ENCODE peak calls at places on chromosomes 11 and 22, in seven cellular contexts. V is choroid plexus epithelial cell, W is foreskin fibroblast, P is kidney epithelial cell, G is RWPE2, O is psoas muscle, Z is cardiac fibroblast. A is an unnamed sample.

GRCh38 chr22:31291716-31292644 is at the start of gene PIK3IP1:
- DNase-seq in V (peak; percentile 96), W (peak; percentile 90), P (peak; percentile 71), G (peak; percentile 83), O (peak; percentile 85), Z (peak; percentile 93), A (no peak)

GRCh38 chr11:1889941-1890855 is 1.5 kb downstream of the PRR33 start:
- DNase-seq in V (no peak), W (no peak), P (no peak), G (peak; percentile 53), O (no peak), Z (no peak), A (no peak)

GRCh38 chr11:2775083-2775625 is 75.4 kb upstream of the KCNQ1OT1 start:
- DNase-seq in V (no peak), W (no peak), P (no peak), G (no peak), O (peak; percentile 12), Z (no peak), A (no peak)

GRCh38 chr22:29195118-29195963 is 10.4 kb upstream of the EMID1 start:
- DNase-seq in V (no peak), W (no peak), P (no peak), G (no peak), O (no peak), Z (peak; percentile 19), A (no peak)

GRCh38 chr11:107587306-107587979 is 3.5 kb upstream of the ELMOD1 start:
- DNase-seq in V (peak; percentile 23), W (peak; percentile 74), P (no peak), G (no peak), O (no peak), Z (peak; percentile 33), A (no peak)

GRCh38 chr11:61022311-61023085 is 51.0 kb downstream of the CD6 start:
- DNase-seq in V (no peak), W (no peak), P (no peak), G (peak; percentile 21), O (no peak), Z (no peak), A (no peak)

GRCh38 chr11:130071211-130071712 is 1.6 kb downstream of the APLP2 start:
- DNase-seq in V (peak; percentile 43), W (peak; percentile 67), P (no peak), G (no peak), O (no peak), Z (peak; percentile 29), A (no peak)

GRCh38 chr11:133951484-133952198 is 5.1 kb downstream of the IGSF9B start:
- DNase-seq in V (peak; percentile 13), W (peak; percentile 33), P (no peak), G (no peak), O (no peak), Z (peak; percentile 51), A (no peak)

GRCh38 chr22:43388420-43388851 is 23.4 kb upstream of the MPPED1 start:
- DNase-seq in V (peak; percentile 70), W (peak; percentile 78), P (no peak), G (no peak), O (peak; percentile 76), Z (peak; percentile 71), A (peak; percentile 12)

GRCh38 chr22:50320116-50320515 is 6.7 kb downstream of the DENND6B start:
- DNase-seq in V (no peak), W (no peak), P (no peak), G (no peak), O (no peak), Z (no peak), A (no peak)

GRCh38 chr22:46625843-46626349 is 5.7 kb downstream of the GRAMD4 start:
- DNase-seq in V (no peak), W (no peak), P (no peak), G (peak; percentile 63), O (no peak), Z (no peak), A (no peak)

GRCh38 chr11:29280452-29280851 is 736.4 kb downstream of the KCNA4 start:
- DNase-seq in V (peak; percentile 24), W (no peak), P (peak; percentile 50), G (no peak), O (no peak), Z (peak; percentile 2), A (no peak)

GRCh38 chr11:81644239-81644840 is 1089.3 kb downstream of the FAM181B start:
- DNase-seq in V (peak; percentile 75), W (no peak), P (peak; percentile 31), G (no peak), O (no peak), Z (peak; percentile 54), A (no peak)

GRCh38 chr11:16925495-16926065 is 88.6 kb downstream of the PLEKHA7 start:
- DNase-seq in V (peak; percentile 21), W (peak; percentile 63), P (no peak), G (no peak), O (peak; percentile 25), Z (peak; percentile 58), A (no peak)

GRCh38 chr22:40512426-40513136 is 123.9 kb downstream of the MRTFA start:
- DNase-seq in V (peak; percentile 86), W (peak; percentile 98), P (peak; percentile 92), G (no peak), O (no peak), Z (peak; percentile 99), A (peak; percentile 82)

GRCh38 chr22:29635734-29636357 is 32.4 kb downstream of the NF2 start:
- DNase-seq in V (peak; percentile 81), W (peak; percentile 75), P (peak; percentile 42), G (no peak), O (no peak), Z (peak; percentile 76), A (peak; percentile 37)

GRCh38 chr11:96141649-96142048 is 201.3 kb downstream of the MAML2 start:
- DNase-seq in V (no peak), W (no peak), P (no peak), G (no peak), O (no peak), Z (no peak), A (no peak)

GRCh38 chr11:5203366-5203765 is 2.9 kb upstream of the OR51V1 start:
- DNase-seq in V (no peak), W (peak; percentile 78), P (no peak), G (no peak), O (no peak), Z (no peak), A (no peak)

GRCh38 chr11:250740-251299 is 14.0 kb downstream of the PSMD13 start:
- DNase-seq in V (peak; percentile 78), W (peak; percentile 80), P (no peak), G (no peak), O (peak; percentile 50), Z (peak; percentile 73), A (no peak)

GRCh38 chr11:69466039-69466438 is 15.4 kb upstream of the LINC01488 start:
- DNase-seq in V (no peak), W (no peak), P (no peak), G (no peak), O (no peak), Z (no peak), A (no peak)

GRCh38 chr11:68806931-68807844 is 34.5 kb downstream of the CPT1A start:
- DNase-seq in V (peak; percentile 83), W (peak; percentile 63), P (peak; percentile 61), G (no peak), O (no peak), Z (peak; percentile 79), A (no peak)

GRCh38 chr11:7892751-7893356 is 38.2 kb downstream of the OR10A6 start:
- DNase-seq in V (peak; percentile 83), W (peak; percentile 80), P (no peak), G (no peak), O (no peak), Z (peak; percentile 79), A (peak; percentile 57)

GRCh38 chr22:19522190-19522880 is 1.9 kb downstream of the CLDN5 start:
- DNase-seq in V (no peak), W (no peak), P (no peak), G (peak; percentile 64), O (no peak), Z (no peak), A (no peak)
- H3K4me3 ChIP-seq in V (no peak overlapping the region), W (no peak overlapping the region), P (no peak overlapping the region), G (no peak overlapping the region), O (peak overlapping the region; percentile 64), Z (no peak overlapping the region), A (no peak overlapping the region)

GRCh38 chr11:66328307-66329144 is 7.7 kb downstream of the RIN1 start:
- DNase-seq in V (peak; percentile 73), W (peak; percentile 94), P (no peak), G (no peak), O (peak; percentile 79), Z (peak; percentile 82), A (no peak)
- TF ChIP-seq CTCF in V (peak; percentile 93), W (peak; percentile 92), P (peak; percentile 91), G (peak; percentile 92), O (peak; percentile 96), Z (peak; percentile 90), A (peak; percentile 92)

GRCh38 chr11:90294091-90294490 is 71.2 kb upstream of the CHORDC1 start:
- DNase-seq in V (no peak), W (no peak), P (no peak), G (no peak), O (no peak), Z (no peak), A (no peak)
- H3K4me3 ChIP-seq in V (no peak overlapping the region), W (no peak overlapping the region), P (no peak overlapping the region), G (no peak overlapping the region), O (no peak overlapping the region), Z (no peak overlapping the region), A (no peak overlapping the region)

GRCh38 chr11:122113836-122114235 is 2.2 kb downstream of the BLID start:
- DNase-seq in V (peak; percentile 80), W (peak; percentile 33), P (no peak), G (no peak), O (no peak), Z (peak; percentile 53), A (no peak)

GRCh38 chr11:122114976-122115375 is 1.0 kb downstream of the BLID start:
- DNase-seq in V (no peak), W (no peak), P (no peak), G (no peak), O (no peak), Z (no peak), A (no peak)

GRCh38 chr11:122120096-122120495 is 4.1 kb upstream of the BLID start:
- DNase-seq in V (no peak), W (peak; percentile 36), P (no peak), G (no peak), O (no peak), Z (no peak), A (no peak)

GRCh38 chr11:122116591-122116990 is 576 bp upstream of the BLID start:
- DNase-seq in V (no peak), W (peak; percentile 71), P (no peak), G (no peak), O (no peak), Z (no peak), A (no peak)

DNA sequence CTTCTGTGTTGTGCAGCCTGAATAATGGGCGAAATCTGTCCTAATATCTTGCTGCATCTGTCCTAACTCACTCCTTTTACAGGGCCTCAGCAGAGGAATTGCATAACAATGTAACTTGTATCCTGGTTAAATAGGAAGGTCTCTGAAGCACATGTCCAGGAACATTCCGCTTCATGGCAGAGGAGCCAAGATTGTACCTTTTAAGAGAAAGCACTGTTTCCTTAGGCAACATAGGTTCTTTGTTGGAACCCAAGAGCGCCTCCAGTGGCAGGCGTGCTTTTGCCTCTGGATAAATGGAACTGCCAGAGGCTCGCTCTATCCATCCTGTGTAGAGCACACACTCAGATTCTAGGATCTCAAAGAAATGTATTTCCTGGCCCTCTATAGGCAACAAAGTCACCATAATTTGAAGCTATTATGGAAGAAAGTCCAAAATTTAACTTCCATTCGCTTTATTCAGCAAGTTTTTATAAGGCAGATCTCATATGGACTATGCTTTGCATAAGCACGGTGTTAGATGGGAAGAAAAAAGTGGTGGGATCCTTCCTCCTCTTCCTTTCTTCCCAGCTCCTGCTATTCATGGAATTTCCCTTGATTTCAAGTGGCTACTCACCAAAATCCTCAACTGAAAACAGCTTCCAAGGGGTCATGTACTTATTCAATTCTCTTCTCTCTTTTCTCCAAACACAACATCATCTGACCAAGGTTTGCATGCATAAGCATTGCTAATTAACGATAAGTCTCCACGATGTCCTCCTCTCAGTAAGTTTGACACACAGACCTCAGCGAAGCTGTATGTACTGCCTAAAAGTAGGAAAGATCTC is at the start of gene BLID:
- DNase-seq in V (peak; percentile 77), W (peak; percentile 66), P (no peak), G (no peak), O (peak; percentile 21), Z (peak; percentile 65), A (no peak)
- TF ChIP-seq CTCF in V (peak; percentile 81), W (peak; percentile 59), P (peak; percentile 67), G (peak; percentile 18), O (peak; percentile 31), Z (peak; percentile 64), A (peak; percentile 70)